ENCODE peak calls at places on chromosomes 4 and X, in five cellular contexts. E is HT1080, L is mesothelial cell of epicardium, C is NCI-H2081, D is mucosa of descending colon. W is an unnamed sample.

GRCh38 chrX:37922926-37923325 is 75.6 kb upstream of the DYNLT3 start:
- DNase-seq in E (no peak), L (no peak), C (no peak), D (no peak), W (no peak)

GRCh38 chr4:121666091-121666679 is 30.6 kb downstream of the ANXA5 start:
- DNase-seq in E (no peak), L (no peak), C (no peak), D (no peak), W (no peak)

GRCh38 chr4:164824581-164824980 is 52.4 kb upstream of the APELA start:
- DNase-seq in E (no peak), L (no peak), C (no peak), D (no peak), W (no peak)

GRCh38 chr4:183746305-183747229 is 87.5 kb downstream of the TRAPPC11 start:
- DNase-seq in E (no peak), L (no peak), C (no peak), D (no peak), W (no peak)

GRCh38 chrX:120207009-120207610 is 43.5 kb upstream of the ZBTB33 start:
- DNase-seq in E (no peak), L (no peak), C (peak; percentile 22), D (no peak), W (no peak)

GRCh38 chr4:174483792-174484191 is 38.5 kb downstream of the HPGD start:
- DNase-seq in E (no peak), L (no peak), C (no peak), D (no peak), W (no peak)

GRCh38 chr4:189613202-189613601 is 327.5 kb upstream of the FRG1 start:
- DNase-seq in E (peak; percentile 42), L (no peak), C (no peak), D (no peak), W (no peak)

GRCh38 chr4:40948017-40948416 is 198.3 kb downstream of the NSUN7 start:
- DNase-seq in E (no peak), L (no peak), C (no peak), D (no peak), W (no peak)

GRCh38 chr4:118322831-118323502 is 29.8 kb downstream of the PRSS12 start:
- DNase-seq in E (no peak), L (no peak), C (no peak), D (no peak), W (no peak)

GRCh38 chr4:10273030-10273429 is 156.4 kb upstream of the WDR1 start:
- DNase-seq in E (no peak), L (no peak), C (no peak), D (no peak), W (no peak)

GRCh38 chrX:149453030-149453429 is 52.1 kb downstream of the IDS start:
- DNase-seq in E (peak; percentile 73), L (no peak), C (no peak), D (no peak), W (no peak)

GRCh38 chr4:92236907-92237306 is 66.9 kb upstream of the GRID2 start:
- DNase-seq in E (no peak), L (no peak), C (peak; percentile 22), D (no peak), W (no peak)

GRCh38 chr4:13647012-13647411 is 19.5 kb upstream of the BOD1L1 start:
- DNase-seq in E (no peak), L (no peak), C (no peak), D (no peak), W (no peak)

GRCh38 chr4:26864904-26865303 is 4.3 kb downstream of the STIM2 start:
- DNase-seq in E (no peak), L (no peak), C (no peak), D (no peak), W (no peak)

GRCh38 chrX:71103110-71103983 is 3.2 kb downstream of the CXorf65 start:
- DNase-seq in E (no peak), L (no peak), C (no peak), D (peak; percentile 67), W (peak; percentile 76)

GRCh38 chrX:150161092-150161672 is 201.9 kb upstream of the MAMLD1 start:
- DNase-seq in E (peak; percentile 19), L (no peak), C (no peak), D (no peak), W (no peak)

GRCh38 chr4:85953651-85954018 is 406.2 kb downstream of the MAPK10 start:
- DNase-seq in E (peak; percentile 87), L (no peak), C (no peak), D (no peak), W (no peak)

GRCh38 chrX:55451125-55451524 is 802 bp upstream of the MAGEH1 start:
- DNase-seq in E (no peak), L (no peak), C (no peak), D (no peak), W (no peak)

GRCh38 chrX:34629572-34629971 is 27.5 kb downstream of the TMEM47 start:
- DNase-seq in E (no peak), L (no peak), C (peak; percentile 41), D (no peak), W (no peak)

GRCh38 chr4:13170131-13170530 is 314.0 kb downstream of the RAB28 start:
- DNase-seq in E (no peak), L (no peak), C (no peak), D (no peak), W (no peak)

GRCh38 chr4:155473420-155474095 is 96.8 kb upstream of the MAP9 start:
- DNase-seq in E (no peak), L (no peak), C (no peak), D (no peak), W (no peak)

GRCh38 chrX:13703135-13703534 is 14.2 kb downstream of the RAB9A start:
- DNase-seq in E (no peak), L (no peak), C (no peak), D (no peak), W (no peak)

GRCh38 chr4:89196056-89196674 is 84.8 kb downstream of the TIGD2 start:
- DNase-seq in E (no peak), L (no peak), C (no peak), D (no peak), W (no peak)

GRCh38 chr4:38190717-38191178 is 230.6 kb downstream of the PTTG2 start:
- DNase-seq in E (peak; percentile 83), L (no peak), C (no peak), D (no peak), W (no peak)

GRCh38 chrX:109199726-109200125 is 282.2 kb downstream of the GUCY2F start:
- DNase-seq in E (peak; percentile 1), L (no peak), C (no peak), D (no peak), W (no peak)

W was measured in Peyer's patch.